ENCODE peak calls at places on chromosomes 12 and 14, in six cellular contexts. One of them, this sample, is unnamed.
A peak's percentile ranks its signal among the peaks of the same experiment; 100 is the strongest.

GRCh38 chr12:102565555-102565954 is 85.2 kb upstream of the IGF1 start:
- DNase-seq in DND-41: no peak
- DNase-seq in prostate gland: no peak
- DNase-seq in ascending aorta: no peak
- DNase-seq in Panc1: no peak
- DNase-seq in OCI-LY7: no peak
- DNase-seq in this sample: no peak

GRCh38 chr12:104536841-104537240 is 80.1 kb downstream of the CHST11 start:
- DNase-seq in DND-41: no peak
- DNase-seq in prostate gland: no peak
- DNase-seq in ascending aorta: no peak
- DNase-seq in Panc1: no peak
- DNase-seq in OCI-LY7: peak; percentile 78
- DNase-seq in this sample: no peak

GRCh38 chr12:47797432-47797831 is 22.3 kb downstream of the HDAC7 start:
- DNase-seq in DND-41: peak; percentile 45
- DNase-seq in prostate gland: no peak
- DNase-seq in ascending aorta: no peak
- DNase-seq in Panc1: no peak
- DNase-seq in OCI-LY7: peak; percentile 83
- DNase-seq in this sample: no peak

GRCh38 chr12:94297325-94297724 is 148.9 kb downstream of the PLXNC1 start:
- DNase-seq in DND-41: no peak
- DNase-seq in prostate gland: no peak
- DNase-seq in ascending aorta: no peak
- DNase-seq in Panc1: no peak
- DNase-seq in OCI-LY7: peak; percentile 6
- DNase-seq in this sample: no peak

GRCh38 chr12:79566452-79566851 is 124.3 kb downstream of the PAWR start:
- DNase-seq in DND-41: no peak
- DNase-seq in prostate gland: peak; percentile 43
- DNase-seq in ascending aorta: no peak
- DNase-seq in Panc1: no peak
- DNase-seq in OCI-LY7: peak; percentile 24
- DNase-seq in this sample: no peak

GRCh38 chr14:50520947-50521815 is 11.2 kb downstream of the MAP4K5 start:
- DNase-seq in DND-41: no peak
- DNase-seq in prostate gland: no peak
- DNase-seq in ascending aorta: no peak
- DNase-seq in Panc1: peak; percentile 69
- DNase-seq in OCI-LY7: no peak
- DNase-seq in this sample: no peak

GRCh38 chr14:70653662-70654061 is 11.9 kb downstream of the TTC9 start:
- DNase-seq in DND-41: no peak
- DNase-seq in prostate gland: no peak
- DNase-seq in ascending aorta: no peak
- DNase-seq in Panc1: no peak
- DNase-seq in OCI-LY7: no peak
- DNase-seq in this sample: no peak

GRCh38 chr12:82481954-82482353 is 123.6 kb downstream of the METTL25 start:
- DNase-seq in DND-41: no peak
- DNase-seq in prostate gland: no peak
- DNase-seq in ascending aorta: no peak
- DNase-seq in Panc1: no peak
- DNase-seq in OCI-LY7: no peak
- DNase-seq in this sample: no peak

GRCh38 chr14:59254911-59255545 is 66.6 kb downstream of the DAAM1 start:
- DNase-seq in DND-41: no peak
- DNase-seq in prostate gland: no peak
- DNase-seq in ascending aorta: peak; percentile 68
- DNase-seq in Panc1: no peak
- DNase-seq in OCI-LY7: no peak
- DNase-seq in this sample: no peak

GRCh38 chr12:28378749-28379148 is 188.5 kb downstream of the CCDC91 start:
- DNase-seq in DND-41: no peak
- DNase-seq in prostate gland: peak; percentile 17
- DNase-seq in ascending aorta: no peak
- DNase-seq in Panc1: no peak
- DNase-seq in OCI-LY7: no peak
- DNase-seq in this sample: no peak

GRCh38 chr14:30507209-30507608 is 51.7 kb upstream of the G2E3 start:
- DNase-seq in DND-41: no peak
- DNase-seq in prostate gland: no peak
- DNase-seq in ascending aorta: no peak
- DNase-seq in Panc1: no peak
- DNase-seq in OCI-LY7: no peak
- DNase-seq in this sample: no peak

GRCh38 chr14:61466249-61466904 is 145.0 kb downstream of the PRKCH start:
- DNase-seq in DND-41: no peak
- DNase-seq in prostate gland: no peak
- DNase-seq in ascending aorta: peak; percentile 79
- DNase-seq in Panc1: no peak
- DNase-seq in OCI-LY7: no peak
- DNase-seq in this sample: peak; percentile 81

GRCh38 chr12:65881348-65881961 is 57.2 kb downstream of the HMGA2 start:
- DNase-seq in DND-41: no peak
- DNase-seq in prostate gland: no peak
- DNase-seq in ascending aorta: peak; percentile 69
- DNase-seq in Panc1: no peak
- DNase-seq in OCI-LY7: no peak
- DNase-seq in this sample: no peak

GRCh38 chr12:51863363-51863920 is 14.9 kb upstream of the FIGNL2 start:
- DNase-seq in DND-41: no peak
- DNase-seq in prostate gland: no peak
- DNase-seq in ascending aorta: no peak
- DNase-seq in Panc1: no peak
- DNase-seq in OCI-LY7: no peak
- DNase-seq in this sample: no peak

GRCh38 chr14:34013714-34014055 is 62.8 kb upstream of the EGLN3 start:
- DNase-seq in DND-41: peak; percentile 73
- DNase-seq in prostate gland: no peak
- DNase-seq in ascending aorta: no peak
- DNase-seq in Panc1: no peak
- DNase-seq in OCI-LY7: no peak
- DNase-seq in this sample: no peak

GRCh38 chr14:54689928-54690327 is 123.0 kb downstream of the SAMD4A start:
- DNase-seq in DND-41: no peak
- DNase-seq in prostate gland: no peak
- DNase-seq in ascending aorta: no peak
- DNase-seq in Panc1: no peak
- DNase-seq in OCI-LY7: no peak
- DNase-seq in this sample: no peak

GRCh38 chr14:23580152-23580926 is 1.7 kb upstream of the JPH4 start:
- DNase-seq in DND-41: no peak
- DNase-seq in prostate gland: no peak
- DNase-seq in ascending aorta: no peak
- DNase-seq in Panc1: no peak
- DNase-seq in OCI-LY7: no peak
- DNase-seq in this sample: no peak

GRCh38 chr14:87617079-87617478 is 375.9 kb downstream of the GALC start:
- DNase-seq in DND-41: no peak
- DNase-seq in prostate gland: no peak
- DNase-seq in ascending aorta: no peak
- DNase-seq in Panc1: no peak
- DNase-seq in OCI-LY7: peak; percentile 26
- DNase-seq in this sample: no peak

GRCh38 chr12:109714141-109714912 is 702 bp downstream of the FAM222A start:
- DNase-seq in DND-41: peak; percentile 45
- DNase-seq in prostate gland: peak; percentile 57
- DNase-seq in ascending aorta: peak; percentile 72
- DNase-seq in Panc1: no peak
- DNase-seq in OCI-LY7: peak; percentile 68
- DNase-seq in this sample: peak; percentile 55

GRCh38 chr14:88551094-88551870 is 3.5 kb downstream of the PTPN21 start:
- DNase-seq in DND-41: no peak
- DNase-seq in prostate gland: peak; percentile 75
- DNase-seq in ascending aorta: peak; percentile 82
- DNase-seq in Panc1: no peak
- DNase-seq in OCI-LY7: no peak
- DNase-seq in this sample: peak; percentile 78

GRCh38 chr14:104099096-104100041 is 13.9 kb downstream of the ASPG start:
- DNase-seq in DND-41: no peak
- DNase-seq in prostate gland: no peak
- DNase-seq in ascending aorta: no peak
- DNase-seq in Panc1: no peak
- DNase-seq in OCI-LY7: no peak
- DNase-seq in this sample: no peak

GRCh38 chr12:53060064-53060720 is 10.3 kb downstream of the TNS2 start:
- DNase-seq in DND-41: no peak
- DNase-seq in prostate gland: no peak
- DNase-seq in ascending aorta: peak; percentile 62
- DNase-seq in Panc1: no peak
- DNase-seq in OCI-LY7: no peak
- DNase-seq in this sample: no peak

GRCh38 chr14:32259368-32260013 is 56.4 kb upstream of the RNU6-8 start:
- DNase-seq in DND-41: peak; percentile 75
- DNase-seq in prostate gland: no peak
- DNase-seq in ascending aorta: no peak
- DNase-seq in Panc1: no peak
- DNase-seq in OCI-LY7: no peak
- DNase-seq in this sample: peak; percentile 58

GRCh38 chr14:86787782-86788181 is 1205.2 kb downstream of the GALC start:
- DNase-seq in DND-41: peak; percentile 70
- DNase-seq in prostate gland: no peak
- DNase-seq in ascending aorta: no peak
- DNase-seq in Panc1: no peak
- DNase-seq in OCI-LY7: peak; percentile 23
- DNase-seq in this sample: no peak

GRCh38 chr14:36509056-36509917 is 10.7 kb downstream of the NKX2-1 start:
- DNase-seq in DND-41: no peak
- DNase-seq in prostate gland: no peak
- DNase-seq in ascending aorta: no peak
- DNase-seq in Panc1: no peak
- DNase-seq in OCI-LY7: no peak
- DNase-seq in this sample: no peak

GRCh38 chr14:50839696-50840095 is 8.7 kb upstream of the NIN start:
- DNase-seq in DND-41: no peak
- DNase-seq in prostate gland: no peak
- DNase-seq in ascending aorta: no peak
- DNase-seq in Panc1: no peak
- DNase-seq in OCI-LY7: no peak
- DNase-seq in this sample: no peak

GRCh38 chr12:8609061-8609570 is 3.5 kb downstream of the AICDA start:
- DNase-seq in DND-41: no peak
- DNase-seq in prostate gland: no peak
- DNase-seq in ascending aorta: no peak
- DNase-seq in Panc1: peak; percentile 32
- DNase-seq in OCI-LY7: peak; percentile 67
- DNase-seq in this sample: no peak

DNA sequence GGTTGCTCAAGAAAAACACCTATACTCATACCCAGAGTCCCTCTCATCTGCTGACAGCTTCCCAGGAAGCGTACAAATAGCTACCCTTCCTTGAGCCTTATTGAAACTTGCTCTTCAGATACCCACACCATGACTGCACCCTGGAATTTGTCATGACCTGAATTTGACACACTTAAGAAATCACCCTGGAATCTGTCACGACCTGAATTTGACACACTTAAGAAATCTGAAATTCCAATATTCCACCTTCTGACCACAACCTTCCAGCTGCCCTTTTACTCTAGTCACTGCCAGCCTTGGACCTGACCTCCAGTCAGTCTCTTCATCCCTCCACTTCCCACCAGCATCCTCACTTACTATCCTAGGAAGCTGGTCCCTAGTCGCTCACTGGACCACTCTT is 1.1 kb upstream of the HAL start:
- DNase-seq in DND-41: no peak
- DNase-seq in prostate gland: no peak
- DNase-seq in ascending aorta: no peak
- DNase-seq in Panc1: no peak
- DNase-seq in OCI-LY7: no peak
- DNase-seq in this sample: no peak
- H3K27ac ChIP-seq in DND-41: no peak overlapping the region
- H3K27ac ChIP-seq in prostate gland: no peak overlapping the region
- H3K27ac ChIP-seq in ascending aorta: no peak overlapping the region
- H3K27ac ChIP-seq in Panc1: no peak overlapping the region
- H3K27ac ChIP-seq in OCI-LY7: no peak overlapping the region
- H3K27ac ChIP-seq in this sample: no peak overlapping the region

GRCh38 chr14:74501691-74502090 is 8.1 kb downstream of the ISCA2 start:
- DNase-seq in DND-41: no peak
- DNase-seq in prostate gland: no peak
- DNase-seq in ascending aorta: no peak
- DNase-seq in Panc1: no peak
- DNase-seq in OCI-LY7: no peak
- DNase-seq in this sample: no peak
- H3K27ac ChIP-seq in DND-41: no peak overlapping the region
- H3K27ac ChIP-seq in prostate gland: no peak overlapping the region
- H3K27ac ChIP-seq in ascending aorta: peak overlapping the region; percentile 55
- H3K27ac ChIP-seq in Panc1: no peak overlapping the region
- H3K27ac ChIP-seq in OCI-LY7: no peak overlapping the region
- H3K27ac ChIP-seq in this sample: no peak overlapping the region

DNA sequence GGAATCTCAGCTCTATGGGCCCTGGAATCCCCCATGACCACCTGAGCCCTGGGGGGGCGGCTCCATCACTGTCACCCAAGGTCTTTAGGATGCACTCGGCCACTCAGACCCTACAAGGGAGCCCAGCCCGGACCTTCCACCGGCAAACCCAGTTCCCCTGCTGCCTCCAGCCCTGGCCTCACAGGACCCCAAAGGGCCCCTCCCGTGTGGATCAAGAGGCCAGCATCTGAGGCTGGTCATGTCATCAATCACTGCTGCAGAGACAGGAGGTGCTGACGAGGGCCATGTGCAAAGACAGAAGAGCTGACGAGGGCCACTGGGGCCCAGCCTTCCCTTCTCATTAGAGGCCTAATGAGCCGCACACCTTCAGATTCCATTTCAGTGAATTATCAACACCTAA is 39.0 kb upstream of the SFSWAP start:
- DNase-seq in DND-41: no peak
- DNase-seq in prostate gland: no peak
- DNase-seq in ascending aorta: peak; percentile 48
- DNase-seq in Panc1: no peak
- DNase-seq in OCI-LY7: no peak
- DNase-seq in this sample: no peak
- H3K27ac ChIP-seq in DND-41: no peak overlapping the region
- H3K27ac ChIP-seq in prostate gland: no peak overlapping the region
- H3K27ac ChIP-seq in ascending aorta: no peak overlapping the region
- H3K27ac ChIP-seq in Panc1: no peak overlapping the region
- H3K27ac ChIP-seq in OCI-LY7: no peak overlapping the region
- H3K27ac ChIP-seq in this sample: no peak overlapping the region

GRCh38 chr14:100673085-100673806 is 53.4 kb upstream of the DLK1 start:
- DNase-seq in DND-41: peak; percentile 37
- DNase-seq in prostate gland: peak; percentile 83
- DNase-seq in ascending aorta: no peak
- DNase-seq in Panc1: no peak
- DNase-seq in OCI-LY7: no peak
- DNase-seq in this sample: no peak

GRCh38 chr14:100675664-100676063 is 51.0 kb upstream of the DLK1 start:
- DNase-seq in DND-41: no peak
- DNase-seq in prostate gland: no peak
- DNase-seq in ascending aorta: no peak
- DNase-seq in Panc1: no peak
- DNase-seq in OCI-LY7: no peak
- DNase-seq in this sample: no peak

GRCh38 chr14:100673807-100674154 is 52.9 kb upstream of the DLK1 start:
- DNase-seq in DND-41: no peak
- DNase-seq in prostate gland: no peak
- DNase-seq in ascending aorta: no peak
- DNase-seq in Panc1: no peak
- DNase-seq in OCI-LY7: no peak
- DNase-seq in this sample: no peak

GRCh38 chr14:100674897-100675618 is 51.6 kb upstream of the DLK1 start:
- DNase-seq in DND-41: no peak
- DNase-seq in prostate gland: no peak
- DNase-seq in ascending aorta: no peak
- DNase-seq in Panc1: no peak
- DNase-seq in OCI-LY7: no peak
- DNase-seq in this sample: no peak

GRCh38 chr14:100674428-100674827 is 52.3 kb upstream of the DLK1 start:
- DNase-seq in DND-41: no peak
- DNase-seq in prostate gland: no peak
- DNase-seq in ascending aorta: no peak
- DNase-seq in Panc1: no peak
- DNase-seq in OCI-LY7: no peak
- DNase-seq in this sample: no peak
- H3K27ac ChIP-seq in DND-41: no peak overlapping the region
- H3K27ac ChIP-seq in prostate gland: no peak overlapping the region
- H3K27ac ChIP-seq in ascending aorta: no peak overlapping the region
- H3K27ac ChIP-seq in Panc1: no peak overlapping the region
- H3K27ac ChIP-seq in OCI-LY7: no peak overlapping the region
- H3K27ac ChIP-seq in this sample: no peak overlapping the region